ENCODE peak calls at places on chromosomes 5 and 9, in four cellular contexts. D is H54, E is heart right ventricle, U is WTC11. H is an unnamed sample.

GRCh38 chr5:103505581-103506305 is 56.8 kb downstream of the NUDT12 start:
- DNase-seq in E (no peak), U (no peak), D (no peak), H (no peak)

GRCh38 chr9:3532158-3532557 is 6.4 kb upstream of the RFX3 start:
- DNase-seq in D (no peak), U (no peak), E (no peak), H (no peak)

GRCh38 chr5:179908528-179908927 is 831 bp upstream of the TBC1D9B start:
- DNase-seq in E (no peak), U (peak), D (no peak), H (no peak)

GRCh38 chr5:35248843-35249780 is 18.8 kb upstream of the PRLR start:
- DNase-seq in E (no peak), U (no peak), D (no peak), H (no peak)

GRCh38 chr9:124084087-124084486 is 72.5 kb downstream of the LHX2 start:
- DNase-seq in D (no peak), E (no peak), U (no peak), H (no peak)

GRCh38 chr9:105362470-105362869 is 85.4 kb upstream of the FSD1L start:
- DNase-seq in U (no peak), D (no peak), E (no peak), H (no peak)

GRCh38 chr9:660227-660626 is 181.3 kb upstream of the DMRT1 start:
- DNase-seq in D (no peak), E (no peak), U (no peak), H (no peak)

GRCh38 chr5:114010362-114010761 is 351.5 kb upstream of the KCNN2 start:
- DNase-seq in D (no peak), U (no peak), E (no peak), H (no peak)

GRCh38 chr5:25393957-25394356 is 749.2 kb upstream of the CDH10 start:
- DNase-seq in D (no peak), E (no peak), U (no peak), H (no peak)

GRCh38 chr5:127867006-127867788 is 164.0 kb downstream of the CCDC192 start:
- DNase-seq in U (no peak), E (no peak), D (no peak), H (no peak)

GRCh38 chr5:143308726-143309125 is 94.8 kb downstream of the NR3C1 start:
- DNase-seq in E (no peak), U (no peak), D (no peak), H (no peak)

GRCh38 chr5:176922817-176923216 is 23.7 kb upstream of the HK3 start:
- DNase-seq in D (no peak), U (no peak), E (no peak), H (no peak)

H was measured in NT2/D1.